ENCODE peak calls at places on chromosomes 12 and 14, in six cellular contexts. One of them, this sample, is unnamed.

GRCh38 chr12:32507559-32508276 is 108.4 kb downstream of the FGD4 start:
- DNase-seq in ovary: no peak
- DNase-seq in hepatocyte: no peak
- DNase-seq in tibial artery: no peak
- DNase-seq in uterus: no peak
- DNase-seq in neural progenitor cell: peak; percentile 25
- DNase-seq in this sample: no peak

GRCh38 chr12:92167075-92167474 is 21.4 kb upstream of the BTG1 start:
- DNase-seq in ovary: no peak
- DNase-seq in hepatocyte: no peak
- DNase-seq in tibial artery: no peak
- DNase-seq in uterus: no peak
- DNase-seq in neural progenitor cell: no peak
- DNase-seq in this sample: no peak

GRCh38 chr12:127779301-127780045 is 487.5 kb upstream of the TMEM132C start:
- DNase-seq in ovary: no peak
- DNase-seq in hepatocyte: no peak
- DNase-seq in tibial artery: no peak
- DNase-seq in uterus: no peak
- DNase-seq in neural progenitor cell: no peak
- DNase-seq in this sample: no peak

GRCh38 chr12:120397827-120398563 is 29.0 kb upstream of the MSI1 start:
- DNase-seq in ovary: no peak
- DNase-seq in hepatocyte: no peak
- DNase-seq in tibial artery: no peak
- DNase-seq in uterus: no peak
- DNase-seq in neural progenitor cell: peak; percentile 95
- DNase-seq in this sample: no peak

GRCh38 chr14:26856832-26857508 is 259.1 kb upstream of the NOVA1 start:
- DNase-seq in ovary: no peak
- DNase-seq in hepatocyte: no peak
- DNase-seq in tibial artery: no peak
- DNase-seq in uterus: no peak
- DNase-seq in neural progenitor cell: no peak
- DNase-seq in this sample: no peak

GRCh38 chr14:60514378-60515243 is 5.7 kb downstream of the SIX6 start:
- DNase-seq in ovary: no peak
- DNase-seq in hepatocyte: peak; percentile 57
- DNase-seq in tibial artery: peak; percentile 60
- DNase-seq in uterus: no peak
- DNase-seq in neural progenitor cell: peak; percentile 97
- DNase-seq in this sample: no peak

GRCh38 chr14:51780741-51781140 is 79.7 kb upstream of the GNG2 start:
- DNase-seq in ovary: no peak
- DNase-seq in hepatocyte: no peak
- DNase-seq in tibial artery: no peak
- DNase-seq in uterus: no peak
- DNase-seq in neural progenitor cell: peak; percentile 46
- DNase-seq in this sample: peak; percentile 43

GRCh38 chr14:92679246-92679645 is 69.2 kb downstream of the LGMN start:
- DNase-seq in ovary: peak; percentile 14
- DNase-seq in hepatocyte: no peak
- DNase-seq in tibial artery: no peak
- DNase-seq in uterus: no peak
- DNase-seq in neural progenitor cell: no peak
- DNase-seq in this sample: no peak

GRCh38 chr12:10031771-10032175 is 1.3 kb downstream of the CLEC9A start:
- DNase-seq in ovary: no peak
- DNase-seq in hepatocyte: no peak
- DNase-seq in tibial artery: no peak
- DNase-seq in uterus: no peak
- DNase-seq in neural progenitor cell: no peak
- DNase-seq in this sample: peak; percentile 86

GRCh38 chr12:51721281-51721940 is 127.1 kb downstream of the FIGNL2 start:
- DNase-seq in ovary: peak; percentile 57
- DNase-seq in hepatocyte: peak; percentile 12
- DNase-seq in tibial artery: no peak
- DNase-seq in uterus: no peak
- DNase-seq in neural progenitor cell: peak; percentile 65
- DNase-seq in this sample: peak; percentile 9

GRCh38 chr12:19517583-19517982 is 78.3 kb downstream of the AEBP2 start:
- DNase-seq in ovary: no peak
- DNase-seq in hepatocyte: no peak
- DNase-seq in tibial artery: no peak
- DNase-seq in uterus: no peak
- DNase-seq in neural progenitor cell: no peak
- DNase-seq in this sample: no peak

GRCh38 chr14:101351769-101352168 is 209.5 kb upstream of the DIO3 start:
- DNase-seq in ovary: no peak
- DNase-seq in hepatocyte: no peak
- DNase-seq in tibial artery: no peak
- DNase-seq in uterus: no peak
- DNase-seq in neural progenitor cell: no peak
- DNase-seq in this sample: no peak

GRCh38 chr14:106586098-106586704 is 1059.8 kb downstream of the TMEM121 start:
- DNase-seq in ovary: no peak
- DNase-seq in hepatocyte: no peak
- DNase-seq in tibial artery: no peak
- DNase-seq in uterus: no peak
- DNase-seq in neural progenitor cell: no peak
- DNase-seq in this sample: no peak

GRCh38 chr12:34190054-34190453 is 167.8 kb downstream of the ALG10 start:
- DNase-seq in ovary: no peak
- DNase-seq in hepatocyte: no peak
- DNase-seq in tibial artery: no peak
- DNase-seq in uterus: no peak
- DNase-seq in neural progenitor cell: no peak
- DNase-seq in this sample: no peak

GRCh38 chr14:99502989-99503421 is 21.8 kb downstream of the CCNK start:
- DNase-seq in ovary: no peak
- DNase-seq in hepatocyte: no peak
- DNase-seq in tibial artery: no peak
- DNase-seq in uterus: no peak
- DNase-seq in neural progenitor cell: peak; percentile 44
- DNase-seq in this sample: no peak

GRCh38 chr12:27595231-27595642 is 71.2 kb downstream of the PPFIBP1 start:
- DNase-seq in ovary: peak; percentile 51
- DNase-seq in hepatocyte: peak; percentile 78
- DNase-seq in tibial artery: peak; percentile 70
- DNase-seq in uterus: peak; percentile 75
- DNase-seq in neural progenitor cell: peak; percentile 82
- DNase-seq in this sample: peak; percentile 93

GRCh38 chr12:132190834-132191500 is 46.7 kb downstream of the NOC4L start:
- DNase-seq in ovary: no peak
- DNase-seq in hepatocyte: no peak
- DNase-seq in tibial artery: no peak
- DNase-seq in uterus: no peak
- DNase-seq in neural progenitor cell: no peak
- DNase-seq in this sample: no peak
- H3K27ac ChIP-seq in ovary: no peak overlapping the region
- H3K27ac ChIP-seq in hepatocyte: no peak overlapping the region
- H3K27ac ChIP-seq in tibial artery: no peak overlapping the region
- H3K27ac ChIP-seq in uterus: no peak overlapping the region
- H3K27ac ChIP-seq in neural progenitor cell: no peak overlapping the region
- H3K27ac ChIP-seq in this sample: no peak overlapping the region

GRCh38 chr14:80634106-80634758 is 307.3 kb downstream of the CEP128 start:
- DNase-seq in ovary: no peak
- DNase-seq in hepatocyte: no peak
- DNase-seq in tibial artery: no peak
- DNase-seq in uterus: no peak
- DNase-seq in neural progenitor cell: no peak
- DNase-seq in this sample: no peak

GRCh38 chr14:80637726-80638619 is 303.6 kb downstream of the CEP128 start:
- DNase-seq in ovary: no peak
- DNase-seq in hepatocyte: no peak
- DNase-seq in tibial artery: no peak
- DNase-seq in uterus: no peak
- DNase-seq in neural progenitor cell: no peak
- DNase-seq in this sample: peak; percentile 35

GRCh38 chr14:80638620-80639215 is 302.8 kb downstream of the CEP128 start:
- DNase-seq in ovary: no peak
- DNase-seq in hepatocyte: no peak
- DNase-seq in tibial artery: no peak
- DNase-seq in uterus: no peak
- DNase-seq in neural progenitor cell: no peak
- DNase-seq in this sample: peak; percentile 71

GRCh38 chr14:80636071-80636470 is 305.5 kb downstream of the CEP128 start:
- DNase-seq in ovary: no peak
- DNase-seq in hepatocyte: peak; percentile 8
- DNase-seq in tibial artery: no peak
- DNase-seq in uterus: no peak
- DNase-seq in neural progenitor cell: peak; percentile 29
- DNase-seq in this sample: peak; percentile 17
- TF ChIP-seq CTCF in ovary: no peak
- TF ChIP-seq CTCF in hepatocyte: peak; percentile 35
- TF ChIP-seq CTCF in tibial artery: no peak
- TF ChIP-seq CTCF in uterus: no peak
- TF ChIP-seq CTCF in neural progenitor cell: peak; percentile 66
- TF ChIP-seq CTCF in this sample: no peak

GRCh38 chr14:44979273-44979672 is 17.3 kb downstream of the TOGARAM1 start:
- DNase-seq in ovary: no peak
- DNase-seq in hepatocyte: no peak
- DNase-seq in tibial artery: no peak
- DNase-seq in uterus: no peak
- DNase-seq in neural progenitor cell: no peak
- DNase-seq in this sample: no peak
- H3K36me3 ChIP-seq in ovary: no peaks in the 10 kb centered on the region
- H3K36me3 ChIP-seq in hepatocyte: no peaks in the 10 kb centered on the region
- H3K36me3 ChIP-seq in tibial artery: no peaks in the 10 kb centered on the region
- H3K36me3 ChIP-seq in uterus: no peaks in the 10 kb centered on the region
- H3K36me3 ChIP-seq in neural progenitor cell: no peaks in the 10 kb centered on the region
- H3K36me3 ChIP-seq in this sample: no peaks in the 10 kb centered on the region

DNA sequence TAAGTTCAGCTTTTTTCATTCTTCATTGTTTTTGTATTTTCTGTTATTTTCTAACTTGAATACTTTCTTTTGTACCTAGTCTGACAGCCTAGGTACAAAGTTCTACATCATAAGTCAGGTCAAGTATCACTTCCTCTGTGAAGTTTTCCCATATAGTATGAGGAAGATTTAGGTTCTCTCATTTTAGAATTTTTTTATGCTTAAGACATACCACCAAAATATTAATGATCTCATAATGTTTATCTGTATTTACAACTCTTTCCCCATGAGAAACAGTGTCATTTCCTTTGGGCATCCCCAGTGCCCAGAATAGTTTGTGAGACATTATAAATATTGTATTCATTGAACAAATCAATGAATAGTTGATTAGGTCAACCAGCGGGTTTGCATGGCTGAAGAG is 3.1 kb upstream of the ATF7IP start:
- DNase-seq in ovary: no peak
- DNase-seq in hepatocyte: no peak
- DNase-seq in tibial artery: no peak
- DNase-seq in uterus: no peak
- DNase-seq in neural progenitor cell: no peak
- DNase-seq in this sample: no peak
- H3K27ac ChIP-seq in ovary: no peak overlapping the region
- H3K27ac ChIP-seq in hepatocyte: no peak overlapping the region
- H3K27ac ChIP-seq in tibial artery: no peak overlapping the region
- H3K27ac ChIP-seq in uterus: no peak overlapping the region
- H3K27ac ChIP-seq in neural progenitor cell: no peak overlapping the region
- H3K27ac ChIP-seq in this sample: no peak overlapping the region

GRCh38 chr14:24356208-24356607 is 11.8 kb upstream of the NFATC4 start:
- DNase-seq in ovary: no peak
- DNase-seq in hepatocyte: no peak
- DNase-seq in tibial artery: no peak
- DNase-seq in uterus: no peak
- DNase-seq in neural progenitor cell: no peak
- DNase-seq in this sample: no peak

GRCh38 chr14:24362241-24362960 is 5.6 kb upstream of the NFATC4 start:
- DNase-seq in ovary: no peak
- DNase-seq in hepatocyte: no peak
- DNase-seq in tibial artery: no peak
- DNase-seq in uterus: no peak
- DNase-seq in neural progenitor cell: no peak
- DNase-seq in this sample: no peak

GRCh38 chr14:24363401-24363800 is 4.6 kb upstream of the NFATC4 start:
- DNase-seq in ovary: no peak
- DNase-seq in hepatocyte: no peak
- DNase-seq in tibial artery: no peak
- DNase-seq in uterus: no peak
- DNase-seq in neural progenitor cell: no peak
- DNase-seq in this sample: no peak

GRCh38 chr14:24364841-24365240 is 3.1 kb upstream of the NFATC4 start:
- DNase-seq in ovary: no peak
- DNase-seq in hepatocyte: no peak
- DNase-seq in tibial artery: no peak
- DNase-seq in uterus: no peak
- DNase-seq in neural progenitor cell: no peak
- DNase-seq in this sample: no peak

GRCh38 chr14:24360281-24360680 is 7.7 kb upstream of the NFATC4 start:
- DNase-seq in ovary: no peak
- DNase-seq in hepatocyte: no peak
- DNase-seq in tibial artery: no peak
- DNase-seq in uterus: no peak
- DNase-seq in neural progenitor cell: no peak
- DNase-seq in this sample: no peak
- TF ChIP-seq CTCF in ovary: no peak
- TF ChIP-seq CTCF in hepatocyte: no peak
- TF ChIP-seq CTCF in tibial artery: no peak
- TF ChIP-seq CTCF in uterus: no peak
- TF ChIP-seq CTCF in neural progenitor cell: no peak
- TF ChIP-seq CTCF in this sample: no peak

GRCh38 chr14:50477760-50478159 is 54.6 kb downstream of the MAP4K5 start:
- DNase-seq in ovary: no peak
- DNase-seq in hepatocyte: no peak
- DNase-seq in tibial artery: no peak
- DNase-seq in uterus: no peak
- DNase-seq in neural progenitor cell: no peak
- DNase-seq in this sample: no peak

GRCh38 chr14:50471838-50472465 is 60.4 kb downstream of the MAP4K5 start:
- DNase-seq in ovary: no peak
- DNase-seq in hepatocyte: no peak
- DNase-seq in tibial artery: no peak
- DNase-seq in uterus: no peak
- DNase-seq in neural progenitor cell: no peak
- DNase-seq in this sample: no peak

GRCh38 chr14:50475460-50475859 is 56.9 kb downstream of the MAP4K5 start:
- DNase-seq in ovary: no peak
- DNase-seq in hepatocyte: peak; percentile 16
- DNase-seq in tibial artery: no peak
- DNase-seq in uterus: no peak
- DNase-seq in neural progenitor cell: no peak
- DNase-seq in this sample: no peak

GRCh38 chr14:50479041-50479440 is 53.3 kb downstream of the MAP4K5 start:
- DNase-seq in ovary: no peak
- DNase-seq in hepatocyte: no peak
- DNase-seq in tibial artery: no peak
- DNase-seq in uterus: no peak
- DNase-seq in neural progenitor cell: no peak
- DNase-seq in this sample: no peak

DNA sequence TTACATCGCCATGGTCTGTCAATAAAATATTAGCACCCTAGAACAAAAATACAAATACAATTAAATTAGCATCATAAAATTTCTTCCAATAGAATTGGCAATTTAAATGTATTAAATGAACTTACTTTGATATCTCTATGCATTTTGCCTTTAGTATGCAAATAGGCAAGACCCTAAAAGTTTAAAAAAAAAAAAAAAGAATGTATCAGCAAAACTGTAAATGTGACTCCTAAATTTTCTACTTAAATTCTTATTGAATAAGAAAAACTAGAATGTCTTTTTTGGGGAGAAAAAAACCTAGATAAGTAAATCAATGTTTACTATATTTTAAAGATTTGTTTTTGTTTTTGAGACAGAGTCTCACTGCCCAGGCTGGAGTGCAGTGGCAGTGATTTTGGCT is 56.2 kb downstream of the MAP4K5 start:
- DNase-seq in ovary: no peak
- DNase-seq in hepatocyte: no peak
- DNase-seq in tibial artery: no peak
- DNase-seq in uterus: no peak
- DNase-seq in neural progenitor cell: no peak
- DNase-seq in this sample: no peak
- H3K36me3 ChIP-seq in ovary: no peaks in the 10 kb centered on the region
- H3K36me3 ChIP-seq in hepatocyte: no peaks in the 10 kb centered on the region
- H3K36me3 ChIP-seq in tibial artery: peaks cover 51% of the 10 kb centered on the region
- H3K36me3 ChIP-seq in uterus: no peaks in the 10 kb centered on the region
- H3K36me3 ChIP-seq in neural progenitor cell: peaks cover 39% of the 10 kb centered on the region
- H3K36me3 ChIP-seq in this sample: peaks cover 42% of the 10 kb centered on the region